ENCODE peak calls at places on chromosome 4, in eight cellular contexts. One of them, this sample, is unnamed.

GRCh38 chr4:76736434-76736833 is 161.5 kb downstream of the SOWAHB start:
- DNase-seq in ascending aorta: no peak
- DNase-seq in astrocyte of the spinal cord: no peak
- DNase-seq in thyroid gland: no peak
- DNase-seq in choroid plexus epithelial cell: peak; percentile 52
- DNase-seq in tibial artery: no peak
- DNase-seq in lower lobe of right lung: no peak
- DNase-seq in A549: no peak
- DNase-seq in this sample: no peak

GRCh38 chr4:186144596-186145569 is 40.4 kb downstream of the FAM149A start:
- DNase-seq in thyroid gland: peak; percentile 56
- DNase-seq in ascending aorta: no peak
- DNase-seq in astrocyte of the spinal cord: peak; percentile 60
- DNase-seq in tibial artery: peak; percentile 85
- DNase-seq in A549: peak; percentile 26
- DNase-seq in choroid plexus epithelial cell: peak; percentile 69
- DNase-seq in lower lobe of right lung: peak; percentile 61
- DNase-seq in this sample: no peak

GRCh38 chr4:169410839-169411770 is 140.3 kb upstream of the SH3RF1 start:
- DNase-seq in lower lobe of right lung: no peak
- DNase-seq in tibial artery: no peak
- DNase-seq in thyroid gland: no peak
- DNase-seq in choroid plexus epithelial cell: peak; percentile 94
- DNase-seq in astrocyte of the spinal cord: peak; percentile 79
- DNase-seq in ascending aorta: peak; percentile 12
- DNase-seq in A549: peak; percentile 1
- DNase-seq in this sample: peak; percentile 44

GRCh38 chr4:84750260-84750955 is 167.5 kb downstream of the CDS1 start:
- DNase-seq in tibial artery: no peak
- DNase-seq in astrocyte of the spinal cord: peak; percentile 63
- DNase-seq in lower lobe of right lung: no peak
- DNase-seq in A549: peak; percentile 29
- DNase-seq in choroid plexus epithelial cell: peak; percentile 80
- DNase-seq in ascending aorta: no peak
- DNase-seq in thyroid gland: peak; percentile 24
- DNase-seq in this sample: peak; percentile 17

GRCh38 chr4:79163981-79164490 is 161.8 kb downstream of the NAA11 start:
- DNase-seq in choroid plexus epithelial cell: no peak
- DNase-seq in ascending aorta: no peak
- DNase-seq in astrocyte of the spinal cord: no peak
- DNase-seq in lower lobe of right lung: no peak
- DNase-seq in A549: no peak
- DNase-seq in tibial artery: no peak
- DNase-seq in thyroid gland: no peak
- DNase-seq in this sample: no peak

GRCh38 chr4:876780-877179 is 50.9 kb upstream of the CPLX1 start:
- DNase-seq in choroid plexus epithelial cell: no peak
- DNase-seq in thyroid gland: no peak
- DNase-seq in A549: no peak
- DNase-seq in tibial artery: no peak
- DNase-seq in ascending aorta: no peak
- DNase-seq in lower lobe of right lung: no peak
- DNase-seq in astrocyte of the spinal cord: no peak
- DNase-seq in this sample: no peak

GRCh38 chr4:101367201-101367600 is 19.9 kb upstream of the PPP3CA start:
- DNase-seq in choroid plexus epithelial cell: peak; percentile 92
- DNase-seq in lower lobe of right lung: no peak
- DNase-seq in A549: peak; percentile 9
- DNase-seq in ascending aorta: no peak
- DNase-seq in astrocyte of the spinal cord: peak; percentile 91
- DNase-seq in tibial artery: no peak
- DNase-seq in thyroid gland: no peak
- DNase-seq in this sample: no peak

GRCh38 chr4:167196386-167196785 is 37.9 kb downstream of the SPOCK3 start:
- DNase-seq in astrocyte of the spinal cord: peak; percentile 54
- DNase-seq in lower lobe of right lung: no peak
- DNase-seq in A549: peak; percentile 29
- DNase-seq in tibial artery: no peak
- DNase-seq in ascending aorta: no peak
- DNase-seq in choroid plexus epithelial cell: peak; percentile 1
- DNase-seq in thyroid gland: no peak
- DNase-seq in this sample: no peak

GRCh38 chr4:185204238-185204910 is 574 bp upstream of the CFAP97 start:
- DNase-seq in ascending aorta: no peak
- DNase-seq in choroid plexus epithelial cell: peak; percentile 31
- DNase-seq in astrocyte of the spinal cord: no peak
- DNase-seq in tibial artery: no peak
- DNase-seq in A549: peak; percentile 18
- DNase-seq in thyroid gland: peak; percentile 38
- DNase-seq in lower lobe of right lung: no peak
- DNase-seq in this sample: no peak

GRCh38 chr4:147547314-147548056 is 66.6 kb downstream of the EDNRA start:
- DNase-seq in lower lobe of right lung: no peak
- DNase-seq in ascending aorta: no peak
- DNase-seq in astrocyte of the spinal cord: peak; percentile 81
- DNase-seq in thyroid gland: no peak
- DNase-seq in A549: peak; percentile 10
- DNase-seq in tibial artery: no peak
- DNase-seq in choroid plexus epithelial cell: peak; percentile 89
- DNase-seq in this sample: peak; percentile 31

GRCh38 chr4:151296227-151296626 is 19.3 kb downstream of the PRSS48 start:
- DNase-seq in lower lobe of right lung: no peak
- DNase-seq in thyroid gland: no peak
- DNase-seq in astrocyte of the spinal cord: no peak
- DNase-seq in tibial artery: no peak
- DNase-seq in A549: no peak
- DNase-seq in choroid plexus epithelial cell: no peak
- DNase-seq in ascending aorta: no peak
- DNase-seq in this sample: no peak

GRCh38 chr4:109298279-109299010 is 4.0 kb downstream of the COL25A1 start:
- DNase-seq in thyroid gland: no peak
- DNase-seq in lower lobe of right lung: no peak
- DNase-seq in tibial artery: no peak
- DNase-seq in A549: peak; percentile 16
- DNase-seq in ascending aorta: no peak
- DNase-seq in choroid plexus epithelial cell: peak; percentile 52
- DNase-seq in astrocyte of the spinal cord: peak; percentile 23
- DNase-seq in this sample: no peak

GRCh38 chr4:83207497-83208105 is 77.0 kb downstream of the COQ2 start:
- DNase-seq in ascending aorta: no peak
- DNase-seq in A549: peak; percentile 82
- DNase-seq in choroid plexus epithelial cell: peak; percentile 81
- DNase-seq in astrocyte of the spinal cord: peak; percentile 61
- DNase-seq in tibial artery: no peak
- DNase-seq in lower lobe of right lung: no peak
- DNase-seq in thyroid gland: no peak
- DNase-seq in this sample: peak; percentile 87

GRCh38 chr4:6873792-6874461 is 35.7 kb upstream of the TBC1D14 start:
- DNase-seq in A549: peak; percentile 65
- DNase-seq in choroid plexus epithelial cell: peak; percentile 83
- DNase-seq in astrocyte of the spinal cord: peak; percentile 67
- DNase-seq in ascending aorta: no peak
- DNase-seq in thyroid gland: peak; percentile 72
- DNase-seq in lower lobe of right lung: peak; percentile 82
- DNase-seq in tibial artery: peak; percentile 80
- DNase-seq in this sample: no peak

GRCh38 chr4:78079701-78080430 is 22.7 kb downstream of the FRAS1 start:
- DNase-seq in ascending aorta: no peak
- DNase-seq in A549: no peak
- DNase-seq in tibial artery: no peak
- DNase-seq in choroid plexus epithelial cell: no peak
- DNase-seq in astrocyte of the spinal cord: no peak
- DNase-seq in thyroid gland: no peak
- DNase-seq in lower lobe of right lung: no peak
- DNase-seq in this sample: no peak

DNA sequence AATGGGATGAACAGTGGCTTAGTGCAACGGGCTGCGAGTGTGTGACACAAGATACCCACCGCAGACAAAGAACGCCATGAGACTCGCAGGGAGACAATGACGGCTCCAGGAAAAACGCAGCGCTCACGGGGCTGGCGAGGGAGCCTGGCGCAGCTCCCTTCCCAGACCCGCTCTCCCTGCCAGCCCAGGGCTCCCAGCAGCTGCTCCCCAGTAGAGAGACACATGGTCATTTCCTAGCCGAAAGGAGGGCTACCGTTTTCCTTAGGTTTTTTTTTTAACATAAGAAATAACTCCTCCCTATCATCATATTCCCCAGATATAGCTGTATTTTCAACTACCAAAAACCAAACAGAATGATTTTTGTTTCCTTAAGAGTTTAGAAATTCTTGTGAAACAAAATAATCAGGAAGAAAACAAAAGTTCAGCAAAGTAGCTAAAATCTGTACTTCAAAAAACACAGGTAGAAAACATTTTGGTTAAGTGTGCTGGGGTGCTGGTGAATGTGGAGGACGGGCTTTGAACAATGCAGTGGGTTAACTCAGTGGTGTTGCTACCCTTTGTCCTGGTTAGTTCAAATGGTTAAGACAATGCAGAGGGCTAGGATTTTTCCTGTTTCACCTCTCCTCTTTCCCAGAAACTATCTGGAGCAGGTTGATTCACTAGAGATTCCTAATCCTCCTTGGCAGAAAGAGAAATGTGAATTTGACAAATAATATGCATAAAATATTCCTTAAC is 149.2 kb downstream of the MAML3 start:
- DNase-seq in ascending aorta: no peak
- DNase-seq in tibial artery: peak; percentile 69
- DNase-seq in thyroid gland: peak; percentile 43
- DNase-seq in A549: no peak
- DNase-seq in astrocyte of the spinal cord: peak; percentile 61
- DNase-seq in choroid plexus epithelial cell: peak; percentile 44
- DNase-seq in lower lobe of right lung: peak; percentile 51
- DNase-seq in this sample: no peak
- H3K4me3 ChIP-seq in ascending aorta: peak overlapping the region; percentile 58
- H3K4me3 ChIP-seq in tibial artery: peak overlapping the region; percentile 44
- H3K4me3 ChIP-seq in thyroid gland: peak overlapping the region; percentile 19
- H3K4me3 ChIP-seq in A549: no peak overlapping the region
- H3K4me3 ChIP-seq in astrocyte of the spinal cord: peak overlapping the region; percentile 38
- H3K4me3 ChIP-seq in choroid plexus epithelial cell: peak overlapping the region; percentile 55
- H3K4me3 ChIP-seq in lower lobe of right lung: peak overlapping the region; percentile 44
- H3K4me3 ChIP-seq in this sample: peak overlapping the region; percentile 18

GRCh38 chr4:60129740-60130139 is 1070.4 kb upstream of the ADGRL3 start:
- DNase-seq in ascending aorta: no peak
- DNase-seq in astrocyte of the spinal cord: no peak
- DNase-seq in A549: no peak
- DNase-seq in thyroid gland: no peak
- DNase-seq in tibial artery: no peak
- DNase-seq in lower lobe of right lung: no peak
- DNase-seq in choroid plexus epithelial cell: peak; percentile 2
- DNase-seq in this sample: no peak
- TF ChIP-seq CTCF in ascending aorta: no peak
- TF ChIP-seq CTCF in astrocyte of the spinal cord: no peak
- TF ChIP-seq CTCF in A549: no peak
- TF ChIP-seq CTCF in thyroid gland: no peak
- TF ChIP-seq CTCF in tibial artery: no peak
- TF ChIP-seq CTCF in lower lobe of right lung: no peak
- TF ChIP-seq CTCF in choroid plexus epithelial cell: no peak
- TF ChIP-seq CTCF in this sample: no peak

DNA sequence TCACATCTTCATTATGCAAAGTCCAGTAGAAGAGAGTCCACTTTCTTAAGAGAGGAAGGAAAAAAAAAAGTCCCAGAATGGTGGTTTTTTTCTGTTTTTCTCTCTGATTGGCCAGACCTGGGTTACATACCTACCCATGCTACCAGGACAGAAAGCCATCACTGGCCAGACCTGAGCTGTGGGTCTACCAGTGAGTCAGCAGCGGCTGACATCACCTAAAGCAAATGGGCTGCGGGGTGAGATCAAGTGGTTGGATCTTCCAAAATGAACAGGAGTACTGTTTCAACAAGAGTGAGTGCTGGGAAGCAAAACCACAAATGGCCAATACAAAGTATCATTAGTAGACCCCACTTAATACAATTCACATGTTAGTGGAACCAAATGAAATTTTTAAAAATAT is 1.6 kb upstream of the NDST3 start:
- DNase-seq in astrocyte of the spinal cord: peak; percentile 62
- DNase-seq in lower lobe of right lung: no peak
- DNase-seq in A549: peak; percentile 3
- DNase-seq in ascending aorta: no peak
- DNase-seq in choroid plexus epithelial cell: peak; percentile 4
- DNase-seq in thyroid gland: peak; percentile 7
- DNase-seq in tibial artery: no peak
- DNase-seq in this sample: no peak
- H3K4me3 ChIP-seq in astrocyte of the spinal cord: peak overlapping the region; percentile 44
- H3K4me3 ChIP-seq in lower lobe of right lung: no peak overlapping the region
- H3K4me3 ChIP-seq in A549: no peak overlapping the region
- H3K4me3 ChIP-seq in ascending aorta: peak overlapping the region; percentile 65
- H3K4me3 ChIP-seq in choroid plexus epithelial cell: no peak overlapping the region
- H3K4me3 ChIP-seq in thyroid gland: no peak overlapping the region
- H3K4me3 ChIP-seq in tibial artery: no peak overlapping the region
- H3K4me3 ChIP-seq in this sample: peak overlapping the region; percentile 39

GRCh38 chr4:38069271-38069760 is 109.1 kb downstream of the PTTG2 start:
- DNase-seq in A549: peak; percentile 71
- DNase-seq in tibial artery: no peak
- DNase-seq in ascending aorta: no peak
- DNase-seq in astrocyte of the spinal cord: peak; percentile 31
- DNase-seq in lower lobe of right lung: no peak
- DNase-seq in thyroid gland: no peak
- DNase-seq in choroid plexus epithelial cell: peak; percentile 85
- DNase-seq in this sample: no peak
- TF ChIP-seq CTCF in A549: peak; percentile 56
- TF ChIP-seq CTCF in tibial artery: no peak
- TF ChIP-seq CTCF in ascending aorta: no peak
- TF ChIP-seq CTCF in astrocyte of the spinal cord: peak; percentile 40
- TF ChIP-seq CTCF in lower lobe of right lung: peak; percentile 31
- TF ChIP-seq CTCF in thyroid gland: no peak
- TF ChIP-seq CTCF in choroid plexus epithelial cell: peak; percentile 76
- TF ChIP-seq CTCF in this sample: peak; percentile 10

DNA sequence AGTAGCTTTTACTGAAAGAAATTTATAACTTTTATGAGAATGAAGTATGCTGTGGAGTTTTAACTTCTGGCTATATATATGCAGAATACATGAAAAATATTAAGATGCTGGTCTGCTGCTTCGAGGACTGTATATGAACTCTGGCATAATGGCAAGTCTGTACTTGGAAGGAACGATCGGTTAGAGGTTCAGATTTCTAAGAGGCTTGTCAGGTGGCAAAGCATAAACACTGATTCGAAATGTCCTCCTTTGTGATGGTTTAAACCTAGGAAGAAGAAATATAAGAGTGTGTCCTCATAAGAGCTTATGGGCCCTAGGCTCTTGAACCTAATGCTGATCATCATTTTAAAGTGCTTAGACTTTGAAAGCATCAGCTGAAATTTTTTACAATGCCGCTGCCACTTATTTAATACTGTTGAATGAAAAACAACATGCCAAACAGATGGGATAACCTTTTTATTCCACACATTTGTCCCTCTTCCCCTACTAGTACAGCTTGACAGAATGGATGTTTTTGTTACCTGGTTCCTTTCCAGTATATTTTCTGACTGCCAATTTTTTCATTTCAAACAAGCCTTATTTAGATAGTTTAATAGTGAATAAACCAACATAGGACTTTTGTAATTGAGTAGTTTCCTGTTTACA is 8.7 kb downstream of the SPRY1 start:
- DNase-seq in ascending aorta: no peak
- DNase-seq in thyroid gland: no peak
- DNase-seq in choroid plexus epithelial cell: no peak
- DNase-seq in A549: no peak
- DNase-seq in lower lobe of right lung: no peak
- DNase-seq in astrocyte of the spinal cord: no peak
- DNase-seq in tibial artery: no peak
- DNase-seq in this sample: no peak
- H3K4me3 ChIP-seq in ascending aorta: peak overlapping the region; percentile 26
- H3K4me3 ChIP-seq in thyroid gland: no peak overlapping the region
- H3K4me3 ChIP-seq in choroid plexus epithelial cell: no peak overlapping the region
- H3K4me3 ChIP-seq in A549: no peak overlapping the region
- H3K4me3 ChIP-seq in lower lobe of right lung: peak overlapping the region; percentile 75
- H3K4me3 ChIP-seq in astrocyte of the spinal cord: no peak overlapping the region
- H3K4me3 ChIP-seq in tibial artery: no peak overlapping the region
- H3K4me3 ChIP-seq in this sample: no peak overlapping the region

GRCh38 chr4:3009422-3009821 is 46.1 kb downstream of the GRK4 start:
- DNase-seq in choroid plexus epithelial cell: peak; percentile 28
- DNase-seq in thyroid gland: no peak
- DNase-seq in lower lobe of right lung: no peak
- DNase-seq in tibial artery: no peak
- DNase-seq in astrocyte of the spinal cord: peak; percentile 6
- DNase-seq in A549: peak; percentile 22
- DNase-seq in ascending aorta: no peak
- DNase-seq in this sample: no peak
- TF ChIP-seq CTCF in choroid plexus epithelial cell: peak; percentile 42
- TF ChIP-seq CTCF in thyroid gland: no peak
- TF ChIP-seq CTCF in lower lobe of right lung: no peak
- TF ChIP-seq CTCF in tibial artery: no peak
- TF ChIP-seq CTCF in astrocyte of the spinal cord: peak; percentile 16
- TF ChIP-seq CTCF in A549: no peak
- TF ChIP-seq CTCF in ascending aorta: no peak
- TF ChIP-seq CTCF in this sample: peak; percentile 18